ENCODE peak calls at places on chromosomes 13 and 19, in nine cellular contexts. I, L, W, K, S, Z, H, B and O are unnamed samples.

GRCh38 chr19:49592486-49593232 is 1.7 kb downstream of the PRR12 start:
- DNase-seq in I (peak; percentile 51), L (no peak), W (peak; percentile 45), K (peak; percentile 69), S (no peak), Z (no peak), H (no peak), B (peak; percentile 19), O (peak; percentile 53)

GRCh38 chr13:102799544-102800144 is 725 bp downstream of the BIVM start:
- DNase-seq in I (no peak), L (peak; percentile 27), W (peak; percentile 26), K (peak; percentile 64), S (no peak), Z (peak; percentile 37), H (peak; percentile 7), B (no peak), O (peak; percentile 43)

GRCh38 chr19:30669329-30670010 is 297.3 kb downstream of the ZNF536 start:
- DNase-seq in I (peak; percentile 36), L (peak; percentile 73), W (peak; percentile 57), K (peak; percentile 80), S (peak; percentile 9), Z (peak; percentile 56), H (peak; percentile 71), B (peak; percentile 63), O (peak; percentile 81)

GRCh38 chr13:102395174-102395573 is 6.7 kb downstream of the FGF14 start:
- DNase-seq in I (peak; percentile 0), L (no peak), W (no peak), K (no peak), S (no peak), Z (no peak), H (no peak), B (no peak), O (no peak)

GRCh38 chr19:17555929-17556813 is 722 bp downstream of the COLGALT1 start:
- DNase-seq in I (peak; percentile 64), L (peak; percentile 49), W (peak; percentile 59), K (peak; percentile 81), S (no peak), Z (peak; percentile 46), H (no peak), B (peak; percentile 42), O (peak; percentile 68)

GRCh38 chr13:43783820-43784219 is 3.0 kb downstream of the ENOX1 start:
- DNase-seq in I (no peak), L (peak; percentile 9), W (peak; percentile 25), K (no peak), S (no peak), Z (no peak), H (no peak), B (no peak), O (peak; percentile 28)

GRCh38 chr13:40874138-40874776 is 84.8 kb downstream of the SLC25A15 start:
- DNase-seq in I (no peak), L (no peak), W (no peak), K (no peak), S (no peak), Z (no peak), H (no peak), B (no peak), O (no peak)

GRCh38 chr19:1746401-1747284 is 6.7 kb upstream of the ONECUT3 start:
- DNase-seq in I (peak; percentile 53), L (peak; percentile 75), W (peak; percentile 80), K (no peak), S (no peak), Z (no peak), H (no peak), B (no peak), O (no peak)

GRCh38 chr13:25574437-25575426 is 203.0 kb downstream of the ATP8A2 start:
- DNase-seq in I (peak; percentile 85), L (peak; percentile 79), W (peak; percentile 46), K (peak; percentile 90), S (peak; percentile 76), Z (peak; percentile 57), H (peak; percentile 58), B (peak; percentile 71), O (peak; percentile 92)

GRCh38 chr13:51286135-51287002 is 53.1 kb upstream of the SERPINE3 start:
- DNase-seq in I (peak; percentile 62), L (peak; percentile 69), W (peak; percentile 70), K (peak; percentile 86), S (peak; percentile 11), Z (peak; percentile 76), H (peak; percentile 79), B (peak; percentile 83), O (peak; percentile 85)

GRCh38 chr19:35449347-35450043 is 1.4 kb downstream of the FFAR2 start:
- DNase-seq in I (no peak), L (peak; percentile 38), W (no peak), K (no peak), S (no peak), Z (no peak), H (no peak), B (no peak), O (peak; percentile 66)

GRCh38 chr13:82947121-82948077 is 934.9 kb downstream of the SLITRK1 start:
- DNase-seq in I (peak; percentile 3), L (no peak), W (no peak), K (no peak), S (no peak), Z (no peak), H (no peak), B (no peak), O (no peak)

GRCh38 chr13:41544824-41545707 is 87.7 kb downstream of the RGCC start:
- DNase-seq in I (no peak), L (peak; percentile 59), W (no peak), K (no peak), S (no peak), Z (no peak), H (no peak), B (no peak), O (no peak)

GRCh38 chr13:73106513-73107214 is 47.9 kb downstream of the KLF5 start:
- DNase-seq in I (no peak), L (no peak), W (no peak), K (no peak), S (no peak), Z (no peak), H (no peak), B (no peak), O (no peak)

GRCh38 chr19:13574933-13575332 is 68.7 kb upstream of the CACNA1A start:
- DNase-seq in I (no peak), L (peak; percentile 74), W (no peak), K (no peak), S (no peak), Z (no peak), H (peak; percentile 62), B (no peak), O (no peak)

GRCh38 chr13:89899302-89900103 is 1448.0 kb upstream of the MIR17HG start:
- DNase-seq in I (no peak), L (no peak), W (no peak), K (no peak), S (no peak), Z (no peak), H (no peak), B (no peak), O (no peak)

GRCh38 chr19:2719910-2720776 is 1.0 kb downstream of the DIRAS1 start:
- DNase-seq in I (no peak), L (peak; percentile 43), W (peak; percentile 79), K (no peak), S (no peak), Z (no peak), H (no peak), B (no peak), O (no peak)

GRCh38 chr19:19213822-19214558 is 2.2 kb downstream of the NCAN start:
- DNase-seq in I (no peak), L (no peak), W (no peak), K (no peak), S (no peak), Z (no peak), H (no peak), B (no peak), O (no peak)

GRCh38 chr19:4183967-4184717 is 1.7 kb downstream of the ANKRD24 start:
- DNase-seq in I (no peak), L (peak; percentile 40), W (no peak), K (peak; percentile 54), S (no peak), Z (no peak), H (no peak), B (no peak), O (no peak)

GRCh38 chr13:42486711-42487198 is 87.2 kb upstream of the TNFSF11 start:
- DNase-seq in I (no peak), L (peak; percentile 51), W (peak; percentile 46), K (no peak), S (no peak), Z (no peak), H (no peak), B (no peak), O (no peak)

GRCh38 chr13:28566891-28567290 is 72.0 kb upstream of the FLT1 start:
- DNase-seq in I (no peak), L (no peak), W (no peak), K (no peak), S (no peak), Z (no peak), H (no peak), B (no peak), O (no peak)

GRCh38 chr13:32687275-32687674 is 101.0 kb downstream of the PDS5B start:
- DNase-seq in I (no peak), L (no peak), W (no peak), K (no peak), S (no peak), Z (no peak), H (no peak), B (no peak), O (no peak)

GRCh38 chr13:34571716-34572115 is 370.4 kb upstream of the NBEA start:
- DNase-seq in I (no peak), L (no peak), W (no peak), K (no peak), S (no peak), Z (no peak), H (no peak), B (no peak), O (no peak)

GRCh38 chr19:315811-316210 is 24.6 kb upstream of the PLPP2 start:
- DNase-seq in I (no peak), L (no peak), W (no peak), K (no peak), S (no peak), Z (no peak), H (no peak), B (no peak), O (no peak)

GRCh38 chr13:46858163-46858562 is 38.7 kb downstream of the HTR2A start:
- DNase-seq in I (no peak), L (no peak), W (no peak), K (peak; percentile 58), S (no peak), Z (no peak), H (no peak), B (no peak), O (no peak)

GRCh38 chr13:57629391-57629804 is 2.1 kb upstream of the PCDH17 start:
- DNase-seq in I (no peak), L (no peak), W (no peak), K (no peak), S (no peak), Z (no peak), H (peak; percentile 8), B (no peak), O (peak; percentile 34)

GRCh38 chr19:35316560-35316959 is 12.4 kb upstream of the CD22 start:
- DNase-seq in I (no peak), L (no peak), W (no peak), K (no peak), S (no peak), Z (no peak), H (no peak), B (no peak), O (peak; percentile 67)

GRCh38 chr13:106570354-106570822 is 2.5 kb upstream of the ARGLU1 start:
- DNase-seq in I (no peak), L (peak; percentile 9), W (peak; percentile 67), K (peak; percentile 95), S (no peak), Z (no peak), H (peak; percentile 8), B (peak; percentile 48), O (peak; percentile 83)

GRCh38 chr13:31310356-31310755 is 110.6 kb downstream of the B3GLCT start:
- DNase-seq in I (no peak), L (no peak), W (no peak), K (no peak), S (no peak), Z (no peak), H (no peak), B (no peak), O (no peak)

GRCh38 chr13:102773441-102774209 is at the start of gene TEX30:
- DNase-seq in I (peak; percentile 85), L (peak; percentile 90), W (peak; percentile 85), K (peak; percentile 91), S (peak; percentile 48), Z (peak; percentile 94), H (peak; percentile 76), B (peak; percentile 81), O (peak; percentile 94)

GRCh38 chr13:81639984-81640582 is 1299.2 kb upstream of the SPRY2 start:
- DNase-seq in I (peak; percentile 25), L (no peak), W (no peak), K (no peak), S (no peak), Z (no peak), H (peak; percentile 64), B (peak; percentile 0), O (peak; percentile 38)